ENCODE peak calls at places on chromosomes 1 and 21, in ten cellular contexts. One of them, this sample, is unnamed.

GRCh38 chr1:106222415-106222814 is 834.1 kb upstream of the PRMT6 start:
- DNase-seq in non-pigmented ciliary epithelial cell: peak; percentile 31
- DNase-seq in osteocyte: no peak
- DNase-seq in NCI-H774: no peak
- DNase-seq in AG10803: no peak
- DNase-seq in AG20443: no peak
- DNase-seq in WTC11: no peak
- DNase-seq in activated CD4-positive, alpha-beta T cell treated with anti-CD3 and anti-CD28 coated beads for 48 hours: no peak
- DNase-seq in hepatic stellate cell: no peak
- DNase-seq in stimulated activated CD4-positive, alpha-beta T cell treated with anti-CD3 and anti-CD28 coated beads, Interleukin-15, amount 100 ng/mL, for 24 hours: no peak
- DNase-seq in this sample: no peak

GRCh38 chr21:35697321-35697808 is 363.0 kb downstream of the SETD4 start:
- DNase-seq in hepatic stellate cell: peak; percentile 13
- DNase-seq in NCI-H774: peak; percentile 86
- DNase-seq in activated CD4-positive, alpha-beta T cell treated with anti-CD3 and anti-CD28 coated beads for 48 hours: peak; percentile 9
- DNase-seq in osteocyte: no peak
- DNase-seq in AG20443: peak; percentile 42
- DNase-seq in stimulated activated CD4-positive, alpha-beta T cell treated with anti-CD3 and anti-CD28 coated beads, Interleukin-15, amount 100 ng/mL, for 24 hours: peak; percentile 12
- DNase-seq in AG10803: peak; percentile 34
- DNase-seq in WTC11: no peak
- DNase-seq in non-pigmented ciliary epithelial cell: no peak
- DNase-seq in this sample: peak; percentile 51

GRCh38 chr1:200275415-200275814 is 134.4 kb downstream of the ZNF281 start:
- DNase-seq in osteocyte: no peak
- DNase-seq in WTC11: no peak
- DNase-seq in AG10803: no peak
- DNase-seq in activated CD4-positive, alpha-beta T cell treated with anti-CD3 and anti-CD28 coated beads for 48 hours: no peak
- DNase-seq in hepatic stellate cell: no peak
- DNase-seq in NCI-H774: no peak
- DNase-seq in AG20443: no peak
- DNase-seq in non-pigmented ciliary epithelial cell: no peak
- DNase-seq in stimulated activated CD4-positive, alpha-beta T cell treated with anti-CD3 and anti-CD28 coated beads, Interleukin-15, amount 100 ng/mL, for 24 hours: no peak
- DNase-seq in this sample: no peak

GRCh38 chr1:89986020-89986419 is 8.9 kb upstream of the ZNF326 start:
- DNase-seq in osteocyte: no peak
- DNase-seq in hepatic stellate cell: no peak
- DNase-seq in NCI-H774: peak; percentile 37
- DNase-seq in activated CD4-positive, alpha-beta T cell treated with anti-CD3 and anti-CD28 coated beads for 48 hours: no peak
- DNase-seq in stimulated activated CD4-positive, alpha-beta T cell treated with anti-CD3 and anti-CD28 coated beads, Interleukin-15, amount 100 ng/mL, for 24 hours: no peak
- DNase-seq in non-pigmented ciliary epithelial cell: no peak
- DNase-seq in AG20443: no peak
- DNase-seq in WTC11: no peak
- DNase-seq in AG10803: no peak
- DNase-seq in this sample: no peak

GRCh38 chr1:53576381-53576801 is 117.2 kb downstream of the DMRTB1 start:
- DNase-seq in hepatic stellate cell: no peak
- DNase-seq in stimulated activated CD4-positive, alpha-beta T cell treated with anti-CD3 and anti-CD28 coated beads, Interleukin-15, amount 100 ng/mL, for 24 hours: no peak
- DNase-seq in AG20443: no peak
- DNase-seq in WTC11: peak; percentile 9
- DNase-seq in NCI-H774: no peak
- DNase-seq in non-pigmented ciliary epithelial cell: no peak
- DNase-seq in osteocyte: no peak
- DNase-seq in AG10803: no peak
- DNase-seq in activated CD4-positive, alpha-beta T cell treated with anti-CD3 and anti-CD28 coated beads for 48 hours: no peak
- DNase-seq in this sample: no peak

GRCh38 chr21:34899302-34899701 is 149.8 kb downstream of the RUNX1 start:
- DNase-seq in WTC11: no peak
- DNase-seq in AG20443: no peak
- DNase-seq in AG10803: no peak
- DNase-seq in NCI-H774: no peak
- DNase-seq in non-pigmented ciliary epithelial cell: no peak
- DNase-seq in stimulated activated CD4-positive, alpha-beta T cell treated with anti-CD3 and anti-CD28 coated beads, Interleukin-15, amount 100 ng/mL, for 24 hours: no peak
- DNase-seq in activated CD4-positive, alpha-beta T cell treated with anti-CD3 and anti-CD28 coated beads for 48 hours: no peak
- DNase-seq in hepatic stellate cell: no peak
- DNase-seq in osteocyte: no peak
- DNase-seq in this sample: no peak

GRCh38 chr1:226626577-226626956 is 78.0 kb downstream of the STUM start:
- DNase-seq in AG10803: peak; percentile 59
- DNase-seq in WTC11: peak; percentile 84
- DNase-seq in osteocyte: no peak
- DNase-seq in hepatic stellate cell: peak; percentile 69
- DNase-seq in AG20443: peak; percentile 80
- DNase-seq in activated CD4-positive, alpha-beta T cell treated with anti-CD3 and anti-CD28 coated beads for 48 hours: peak; percentile 89
- DNase-seq in stimulated activated CD4-positive, alpha-beta T cell treated with anti-CD3 and anti-CD28 coated beads, Interleukin-15, amount 100 ng/mL, for 24 hours: peak; percentile 86
- DNase-seq in NCI-H774: no peak
- DNase-seq in non-pigmented ciliary epithelial cell: no peak
- DNase-seq in this sample: peak; percentile 75

GRCh38 chr1:25485536-25486235 is 55.0 kb downstream of the MACO1 start:
- DNase-seq in non-pigmented ciliary epithelial cell: no peak
- DNase-seq in AG10803: no peak
- DNase-seq in osteocyte: no peak
- DNase-seq in NCI-H774: no peak
- DNase-seq in WTC11: no peak
- DNase-seq in AG20443: no peak
- DNase-seq in hepatic stellate cell: no peak
- DNase-seq in stimulated activated CD4-positive, alpha-beta T cell treated with anti-CD3 and anti-CD28 coated beads, Interleukin-15, amount 100 ng/mL, for 24 hours: no peak
- DNase-seq in activated CD4-positive, alpha-beta T cell treated with anti-CD3 and anti-CD28 coated beads for 48 hours: no peak
- DNase-seq in this sample: no peak

GRCh38 chr1:11838349-11839272 is 9.0 kb downstream of the NPPA start:
- DNase-seq in osteocyte: peak; percentile 90
- DNase-seq in AG20443: peak; percentile 95
- DNase-seq in activated CD4-positive, alpha-beta T cell treated with anti-CD3 and anti-CD28 coated beads for 48 hours: peak; percentile 81
- DNase-seq in NCI-H774: peak; percentile 1
- DNase-seq in non-pigmented ciliary epithelial cell: no peak
- DNase-seq in AG10803: peak; percentile 54
- DNase-seq in hepatic stellate cell: peak; percentile 93
- DNase-seq in stimulated activated CD4-positive, alpha-beta T cell treated with anti-CD3 and anti-CD28 coated beads, Interleukin-15, amount 100 ng/mL, for 24 hours: peak; percentile 80
- DNase-seq in WTC11: peak; percentile 84
- DNase-seq in this sample: peak; percentile 62

GRCh38 chr21:43299441-43300277 is 127.3 kb downstream of the SIK1 start:
- DNase-seq in non-pigmented ciliary epithelial cell: no peak
- DNase-seq in activated CD4-positive, alpha-beta T cell treated with anti-CD3 and anti-CD28 coated beads for 48 hours: no peak
- DNase-seq in NCI-H774: no peak
- DNase-seq in WTC11: no peak
- DNase-seq in AG10803: no peak
- DNase-seq in hepatic stellate cell: no peak
- DNase-seq in stimulated activated CD4-positive, alpha-beta T cell treated with anti-CD3 and anti-CD28 coated beads, Interleukin-15, amount 100 ng/mL, for 24 hours: no peak
- DNase-seq in AG20443: no peak
- DNase-seq in osteocyte: no peak
- DNase-seq in this sample: no peak

GRCh38 chr1:55329091-55329490 is 113.9 kb upstream of the USP24 start:
- DNase-seq in WTC11: peak; percentile 25
- DNase-seq in NCI-H774: no peak
- DNase-seq in hepatic stellate cell: peak; percentile 36
- DNase-seq in stimulated activated CD4-positive, alpha-beta T cell treated with anti-CD3 and anti-CD28 coated beads, Interleukin-15, amount 100 ng/mL, for 24 hours: no peak
- DNase-seq in activated CD4-positive, alpha-beta T cell treated with anti-CD3 and anti-CD28 coated beads for 48 hours: no peak
- DNase-seq in AG20443: peak; percentile 28
- DNase-seq in osteocyte: no peak
- DNase-seq in AG10803: no peak
- DNase-seq in non-pigmented ciliary epithelial cell: no peak
- DNase-seq in this sample: peak; percentile 47

GRCh38 chr1:203751051-203751450 is 13.9 kb upstream of the LAX1 start:
- DNase-seq in AG10803: peak; percentile 74
- DNase-seq in WTC11: no peak
- DNase-seq in activated CD4-positive, alpha-beta T cell treated with anti-CD3 and anti-CD28 coated beads for 48 hours: no peak
- DNase-seq in NCI-H774: no peak
- DNase-seq in osteocyte: no peak
- DNase-seq in hepatic stellate cell: peak; percentile 50
- DNase-seq in AG20443: peak; percentile 47
- DNase-seq in stimulated activated CD4-positive, alpha-beta T cell treated with anti-CD3 and anti-CD28 coated beads, Interleukin-15, amount 100 ng/mL, for 24 hours: no peak
- DNase-seq in non-pigmented ciliary epithelial cell: peak; percentile 53
- DNase-seq in this sample: peak; percentile 55

GRCh38 chr1:7912743-7913557 is 27.7 kb downstream of the TNFRSF9 start:
- DNase-seq in activated CD4-positive, alpha-beta T cell treated with anti-CD3 and anti-CD28 coated beads for 48 hours: no peak
- DNase-seq in AG20443: no peak
- DNase-seq in osteocyte: no peak
- DNase-seq in AG10803: no peak
- DNase-seq in stimulated activated CD4-positive, alpha-beta T cell treated with anti-CD3 and anti-CD28 coated beads, Interleukin-15, amount 100 ng/mL, for 24 hours: no peak
- DNase-seq in non-pigmented ciliary epithelial cell: no peak
- DNase-seq in WTC11: no peak
- DNase-seq in hepatic stellate cell: no peak
- DNase-seq in NCI-H774: no peak
- DNase-seq in this sample: no peak

GRCh38 chr21:38756746-38757145 is 49.0 kb upstream of the ETS2 start:
- DNase-seq in activated CD4-positive, alpha-beta T cell treated with anti-CD3 and anti-CD28 coated beads for 48 hours: no peak
- DNase-seq in stimulated activated CD4-positive, alpha-beta T cell treated with anti-CD3 and anti-CD28 coated beads, Interleukin-15, amount 100 ng/mL, for 24 hours: no peak
- DNase-seq in osteocyte: no peak
- DNase-seq in NCI-H774: no peak
- DNase-seq in non-pigmented ciliary epithelial cell: no peak
- DNase-seq in WTC11: no peak
- DNase-seq in AG10803: peak; percentile 79
- DNase-seq in hepatic stellate cell: peak; percentile 45
- DNase-seq in AG20443: no peak
- DNase-seq in this sample: peak; percentile 44

GRCh38 chr1:17371896-17372295 is at the start of gene PADI6:
- DNase-seq in AG10803: no peak
- DNase-seq in NCI-H774: no peak
- DNase-seq in osteocyte: no peak
- DNase-seq in hepatic stellate cell: no peak
- DNase-seq in WTC11: no peak
- DNase-seq in AG20443: no peak
- DNase-seq in stimulated activated CD4-positive, alpha-beta T cell treated with anti-CD3 and anti-CD28 coated beads, Interleukin-15, amount 100 ng/mL, for 24 hours: no peak
- DNase-seq in non-pigmented ciliary epithelial cell: no peak
- DNase-seq in activated CD4-positive, alpha-beta T cell treated with anti-CD3 and anti-CD28 coated beads for 48 hours: no peak
- DNase-seq in this sample: no peak

GRCh38 chr1:214337536-214337935 is 56.6 kb downstream of the SMYD2 start:
- DNase-seq in NCI-H774: no peak
- DNase-seq in hepatic stellate cell: peak; percentile 37
- DNase-seq in stimulated activated CD4-positive, alpha-beta T cell treated with anti-CD3 and anti-CD28 coated beads, Interleukin-15, amount 100 ng/mL, for 24 hours: no peak
- DNase-seq in AG20443: peak; percentile 77
- DNase-seq in non-pigmented ciliary epithelial cell: no peak
- DNase-seq in WTC11: no peak
- DNase-seq in osteocyte: no peak
- DNase-seq in activated CD4-positive, alpha-beta T cell treated with anti-CD3 and anti-CD28 coated beads for 48 hours: no peak
- DNase-seq in AG10803: peak; percentile 96
- DNase-seq in this sample: peak; percentile 22

GRCh38 chr1:3197781-3198316 is 128.8 kb downstream of the PRDM16 start:
- DNase-seq in AG10803: no peak
- DNase-seq in osteocyte: no peak
- DNase-seq in hepatic stellate cell: no peak
- DNase-seq in non-pigmented ciliary epithelial cell: no peak
- DNase-seq in stimulated activated CD4-positive, alpha-beta T cell treated with anti-CD3 and anti-CD28 coated beads, Interleukin-15, amount 100 ng/mL, for 24 hours: no peak
- DNase-seq in WTC11: no peak
- DNase-seq in NCI-H774: no peak
- DNase-seq in activated CD4-positive, alpha-beta T cell treated with anti-CD3 and anti-CD28 coated beads for 48 hours: no peak
- DNase-seq in AG20443: no peak
- DNase-seq in this sample: no peak

GRCh38 chr1:220462756-220463155 is 65.2 kb upstream of the MARK1 start:
- DNase-seq in WTC11: peak; percentile 81
- DNase-seq in osteocyte: no peak
- DNase-seq in non-pigmented ciliary epithelial cell: no peak
- DNase-seq in AG10803: no peak
- DNase-seq in AG20443: no peak
- DNase-seq in hepatic stellate cell: no peak
- DNase-seq in activated CD4-positive, alpha-beta T cell treated with anti-CD3 and anti-CD28 coated beads for 48 hours: no peak
- DNase-seq in NCI-H774: peak; percentile 64
- DNase-seq in stimulated activated CD4-positive, alpha-beta T cell treated with anti-CD3 and anti-CD28 coated beads, Interleukin-15, amount 100 ng/mL, for 24 hours: no peak
- DNase-seq in this sample: no peak

GRCh38 chr1:203557958-203558760 is 64.2 kb downstream of the OPTC start:
- DNase-seq in stimulated activated CD4-positive, alpha-beta T cell treated with anti-CD3 and anti-CD28 coated beads, Interleukin-15, amount 100 ng/mL, for 24 hours: no peak
- DNase-seq in non-pigmented ciliary epithelial cell: peak; percentile 93
- DNase-seq in WTC11: no peak
- DNase-seq in AG20443: peak; percentile 82
- DNase-seq in NCI-H774: no peak
- DNase-seq in hepatic stellate cell: peak; percentile 76
- DNase-seq in activated CD4-positive, alpha-beta T cell treated with anti-CD3 and anti-CD28 coated beads for 48 hours: no peak
- DNase-seq in AG10803: peak; percentile 99
- DNase-seq in osteocyte: no peak
- DNase-seq in this sample: peak; percentile 100

GRCh38 chr1:41981796-41982195 is 63.1 kb upstream of the HIVEP3 start:
- DNase-seq in AG10803: no peak
- DNase-seq in NCI-H774: no peak
- DNase-seq in AG20443: no peak
- DNase-seq in activated CD4-positive, alpha-beta T cell treated with anti-CD3 and anti-CD28 coated beads for 48 hours: no peak
- DNase-seq in non-pigmented ciliary epithelial cell: no peak
- DNase-seq in WTC11: no peak
- DNase-seq in osteocyte: no peak
- DNase-seq in stimulated activated CD4-positive, alpha-beta T cell treated with anti-CD3 and anti-CD28 coated beads, Interleukin-15, amount 100 ng/mL, for 24 hours: no peak
- DNase-seq in hepatic stellate cell: no peak
- DNase-seq in this sample: no peak

GRCh38 chr1:30856260-30856790 is 52.2 kb downstream of the SDC3 start:
- DNase-seq in non-pigmented ciliary epithelial cell: no peak
- DNase-seq in hepatic stellate cell: no peak
- DNase-seq in AG10803: peak; percentile 30
- DNase-seq in NCI-H774: peak; percentile 97
- DNase-seq in osteocyte: no peak
- DNase-seq in AG20443: peak; percentile 34
- DNase-seq in WTC11: no peak
- DNase-seq in stimulated activated CD4-positive, alpha-beta T cell treated with anti-CD3 and anti-CD28 coated beads, Interleukin-15, amount 100 ng/mL, for 24 hours: no peak
- DNase-seq in activated CD4-positive, alpha-beta T cell treated with anti-CD3 and anti-CD28 coated beads for 48 hours: no peak
- DNase-seq in this sample: peak; percentile 28

GRCh38 chr1:151131832-151132675 is 14.4 kb downstream of the SEMA6C start:
- DNase-seq in AG10803: no peak
- DNase-seq in activated CD4-positive, alpha-beta T cell treated with anti-CD3 and anti-CD28 coated beads for 48 hours: no peak
- DNase-seq in hepatic stellate cell: peak; percentile 51
- DNase-seq in NCI-H774: no peak
- DNase-seq in osteocyte: no peak
- DNase-seq in AG20443: peak; percentile 16
- DNase-seq in stimulated activated CD4-positive, alpha-beta T cell treated with anti-CD3 and anti-CD28 coated beads, Interleukin-15, amount 100 ng/mL, for 24 hours: no peak
- DNase-seq in non-pigmented ciliary epithelial cell: no peak
- DNase-seq in WTC11: peak; percentile 56
- DNase-seq in this sample: no peak

GRCh38 chr1:112092656-112093371 is 103.3 kb upstream of the KCND3 start:
- DNase-seq in AG10803: no peak
- DNase-seq in stimulated activated CD4-positive, alpha-beta T cell treated with anti-CD3 and anti-CD28 coated beads, Interleukin-15, amount 100 ng/mL, for 24 hours: no peak
- DNase-seq in osteocyte: peak; percentile 68
- DNase-seq in activated CD4-positive, alpha-beta T cell treated with anti-CD3 and anti-CD28 coated beads for 48 hours: no peak
- DNase-seq in WTC11: peak; percentile 23
- DNase-seq in AG20443: no peak
- DNase-seq in NCI-H774: no peak
- DNase-seq in non-pigmented ciliary epithelial cell: no peak
- DNase-seq in hepatic stellate cell: no peak
- DNase-seq in this sample: no peak

GRCh38 chr1:153355445-153356071 is 2.1 kb upstream of the S100A9 start:
- DNase-seq in AG20443: peak; percentile 72
- DNase-seq in osteocyte: peak; percentile 84
- DNase-seq in hepatic stellate cell: peak; percentile 40
- DNase-seq in NCI-H774: peak; percentile 35
- DNase-seq in WTC11: peak; percentile 80
- DNase-seq in stimulated activated CD4-positive, alpha-beta T cell treated with anti-CD3 and anti-CD28 coated beads, Interleukin-15, amount 100 ng/mL, for 24 hours: peak; percentile 58
- DNase-seq in non-pigmented ciliary epithelial cell: no peak
- DNase-seq in AG10803: peak; percentile 48
- DNase-seq in activated CD4-positive, alpha-beta T cell treated with anti-CD3 and anti-CD28 coated beads for 48 hours: peak; percentile 64
- DNase-seq in this sample: peak; percentile 46